ENCODE peak calls at places on chromosomes 6 and 20, in eight cellular contexts. E is neural progenitor cell, Y is SK-N-SH, V is GM23338, R is OCI-LY7, I is HCT116, K is GM23248, C is hepatocyte. Q is an unnamed sample.

GRCh38 chr6:102848796-102849195 is 1455.3 kb downstream of the GRIK2 start:
- DNase-seq in R (no peak), K (no peak), I (no peak), Y (no peak), E (no peak), V (no peak), C (no peak), Q (peak)

GRCh38 chr6:144185133-144185836 is 35.0 kb downstream of the STX11 start:
- DNase-seq in I (no peak), Y (no peak), E (no peak), R (no peak), V (no peak), C (no peak), K (peak), Q (peak)

GRCh38 chr20:13736792-13737191 is 47.9 kb downstream of the ESF1 start:
- DNase-seq in E (no peak), I (no peak), C (no peak), V (no peak), Y (no peak), K (peak), R (no peak), Q (no peak)

GRCh38 chr6:4360920-4361319 is 225.5 kb upstream of the ECI2 start:
- DNase-seq in K (no peak), I (no peak), C (no peak), R (no peak), V (no peak), E (no peak), Y (no peak), Q (no peak)

GRCh38 chr6:87667032-87667431 is 35.0 kb downstream of the AKIRIN2 start:
- DNase-seq in K (no peak), V (no peak), E (no peak), I (no peak), C (no peak), R (no peak), Y (no peak), Q (no peak)

GRCh38 chr6:25296217-25296905 is 17.2 kb downstream of the CARMIL1 start:
- DNase-seq in Y (no peak), K (no peak), V (no peak), R (peak), C (no peak), I (no peak), E (no peak), Q (no peak)

GRCh38 chr6:3001773-3002293 is 2.1 kb downstream of the NQO2 start:
- DNase-seq in V (peak), I (peak), Y (no peak), C (peak), E (peak), R (peak), K (peak), Q (peak)

GRCh38 chr6:57305112-57305511 is 12.3 kb upstream of the PRIM2 start:
- DNase-seq in C (no peak), I (no peak), K (peak), Y (no peak), E (no peak), V (no peak), R (no peak), Q (no peak)

GRCh38 chr20:63315240-63315981 is 22.4 kb downstream of the COL20A1 start:
- DNase-seq in K (no peak), I (no peak), C (no peak), V (no peak), Y (no peak), E (no peak), R (no peak), Q (no peak)

GRCh38 chr6:97394160-97394748 is 111.2 kb upstream of the MMS22L start:
- DNase-seq in V (peak), I (peak), E (peak), Y (peak), K (peak), R (peak), C (peak), Q (peak)

GRCh38 chr6:43313813-43314212 is 5.2 kb upstream of the CRIP3 start:
- DNase-seq in E (no peak), C (no peak), Y (no peak), I (no peak), K (no peak), V (no peak), R (peak), Q (no peak)

GRCh38 chr20:1333462-1334369 is 4.8 kb upstream of the SDCBP2 start:
- DNase-seq in I (no peak), C (no peak), Y (no peak), K (no peak), R (no peak), V (no peak), E (no peak), Q (no peak)

GRCh38 chr6:121873595-121873994 is 438.1 kb downstream of the GJA1 start:
- DNase-seq in E (no peak), K (no peak), Y (no peak), V (no peak), C (peak), R (no peak), I (no peak), Q (no peak)

GRCh38 chr6:75602164-75602896 is 650 bp downstream of the SENP6 start:
- DNase-seq in I (peak), Y (peak), V (peak), E (peak), K (peak), C (peak), R (peak), Q (no peak)

GRCh38 chr6:42271834-42272805 is 54.5 kb upstream of the MRPS10 start:
- DNase-seq in K (no peak), I (no peak), R (no peak), V (no peak), E (no peak), C (no peak), Y (no peak), Q (no peak)

GRCh38 chr6:160069459-160069858 is 52.2 kb upstream of the SLC22A1 start:
- DNase-seq in I (no peak), E (no peak), R (no peak), C (no peak), Y (no peak), V (no peak), K (no peak), Q (no peak)

GRCh38 chr6:165848099-165848461 is 185.0 kb upstream of the PDE10A start:
- DNase-seq in V (peak), Y (no peak), K (no peak), I (no peak), C (no peak), R (no peak), E (no peak), Q (no peak)

GRCh38 chr20:329851-330232 is 4.5 kb downstream of the SOX12 start:
- DNase-seq in V (peak), R (no peak), I (no peak), C (no peak), K (no peak), E (no peak), Y (no peak), Q (no peak)

GRCh38 chr20:13492001-13492480 is 146.7 kb downstream of the TASP1 start:
- DNase-seq in K (peak), I (no peak), R (no peak), Y (no peak), V (peak), C (peak), E (peak), Q (peak)

GRCh38 chr6:31922942-31923341 is 4.6 kb upstream of the C2 start:
- DNase-seq in I (peak), R (peak), Y (no peak), V (peak), C (no peak), K (no peak), E (peak), Q (peak)

GRCh38 chr6:17054647-17055046 is 47.2 kb upstream of the STMND1 start:
- DNase-seq in R (no peak), K (no peak), C (no peak), V (no peak), I (no peak), E (no peak), Y (no peak), Q (peak)

GRCh38 chr6:45589367-45589766 is 211.6 kb upstream of the SUPT3H start:
- DNase-seq in C (no peak), Y (no peak), E (no peak), R (no peak), V (no peak), K (no peak), I (no peak), Q (peak)

GRCh38 chr6:45590225-45590624 is 212.5 kb upstream of the SUPT3H start:
- DNase-seq in R (no peak), E (no peak), Y (no peak), C (peak), K (peak), I (no peak), V (no peak), Q (peak)

GRCh38 chr6:45591306-45591705 is 213.6 kb upstream of the SUPT3H start:
- DNase-seq in Y (no peak), I (no peak), K (peak), V (no peak), C (no peak), R (no peak), E (no peak), Q (peak)

GRCh38 chr6:45591816-45592359 is 214.2 kb upstream of the SUPT3H start:
- DNase-seq in K (no peak), R (no peak), V (no peak), Y (no peak), C (no peak), E (no peak), I (no peak), Q (no peak)

DNA sequence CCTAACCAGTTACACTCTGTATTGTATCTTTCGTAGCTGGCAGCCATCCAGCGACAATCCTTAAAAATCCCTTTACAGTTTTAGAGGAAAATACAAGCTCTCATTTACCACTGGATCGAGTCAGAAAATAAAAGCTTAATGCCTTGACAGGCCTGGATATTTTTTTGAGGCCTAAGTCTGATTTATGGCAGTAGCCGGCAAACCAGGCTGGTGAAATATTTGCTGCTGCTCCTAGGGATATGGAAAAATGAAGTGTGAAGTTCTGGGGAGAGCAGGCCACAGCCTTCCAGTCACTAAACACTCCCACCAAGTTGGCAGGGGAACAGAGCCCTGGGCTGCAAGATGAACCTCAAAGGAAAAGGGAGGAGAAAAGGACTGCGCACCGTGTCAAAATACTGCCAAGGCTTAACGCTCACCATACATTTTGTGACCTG is 213.0 kb upstream of the SUPT3H start:
- DNase-seq in E (no peak), I (no peak), R (no peak), V (no peak), K (no peak), Y (no peak), C (peak), Q (peak)
- TF ChIP-seq EZH2phosphoT487 in E (no peak), I (no peak), R (no peak), V (no peak), K (no peak), Y (no peak), C (no peak), Q (no peak)

DNA sequence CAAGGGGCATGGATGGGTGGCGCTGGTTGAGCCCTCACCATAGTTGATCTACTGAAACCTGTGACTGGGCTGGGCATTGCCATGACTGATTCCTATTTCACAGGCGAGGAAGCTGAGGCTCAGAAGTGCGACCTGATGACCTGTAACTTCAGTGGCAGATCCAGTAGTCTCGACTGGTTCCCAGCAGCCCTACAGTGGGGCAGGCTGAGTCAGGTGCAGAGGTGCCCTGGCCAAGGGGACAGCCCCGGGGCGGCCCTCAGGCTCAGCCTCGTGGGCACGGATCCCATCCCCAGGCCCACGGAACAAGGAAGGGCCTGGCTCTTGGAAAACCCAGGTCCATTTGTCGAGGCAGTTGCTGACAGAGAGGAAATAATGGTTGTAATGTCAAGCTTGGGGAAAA is 283.0 kb downstream of the CDH4 start:
- DNase-seq in K (no peak), R (no peak), I (no peak), C (no peak), V (no peak), Y (no peak), E (no peak), Q (no peak)
- H2AFZ ChIP-seq in K (no peak), R (no peak), I (no peak), C (no peak), V (no peak), Y (no peak), E (no peak), Q (no peak)

GRCh38 chr6:53530780-53531386 is 14.0 kb downstream of the GCLC start:
- DNase-seq in V (no peak), C (no peak), R (no peak), I (no peak), Y (no peak), E (no peak), K (no peak), Q (no peak)

GRCh38 chr6:53529324-53530036 is 15.4 kb downstream of the GCLC start:
- DNase-seq in K (peak), Y (no peak), R (no peak), V (peak), C (no peak), I (no peak), E (peak), Q (no peak)

GRCh38 chr6:53530346-53530745 is 14.6 kb downstream of the GCLC start:
- DNase-seq in Y (no peak), E (peak), R (no peak), K (peak), V (peak), I (no peak), C (peak), Q (no peak)

GRCh38 chr6:53532942-53533341 is 12.0 kb downstream of the GCLC start:
- DNase-seq in I (no peak), E (no peak), K (no peak), V (no peak), Y (no peak), C (no peak), R (no peak), Q (no peak)

GRCh38 chr6:53532061-53532797 is 12.7 kb downstream of the GCLC start:
- DNase-seq in Y (no peak), C (no peak), K (no peak), E (no peak), R (no peak), V (no peak), I (no peak), Q (no peak)
- H3K4me3 ChIP-seq in Y (no peak), C (no peak), K (no peak), E (no peak), R (no peak), V (no peak), I (no peak), Q (no peak)

DNA sequence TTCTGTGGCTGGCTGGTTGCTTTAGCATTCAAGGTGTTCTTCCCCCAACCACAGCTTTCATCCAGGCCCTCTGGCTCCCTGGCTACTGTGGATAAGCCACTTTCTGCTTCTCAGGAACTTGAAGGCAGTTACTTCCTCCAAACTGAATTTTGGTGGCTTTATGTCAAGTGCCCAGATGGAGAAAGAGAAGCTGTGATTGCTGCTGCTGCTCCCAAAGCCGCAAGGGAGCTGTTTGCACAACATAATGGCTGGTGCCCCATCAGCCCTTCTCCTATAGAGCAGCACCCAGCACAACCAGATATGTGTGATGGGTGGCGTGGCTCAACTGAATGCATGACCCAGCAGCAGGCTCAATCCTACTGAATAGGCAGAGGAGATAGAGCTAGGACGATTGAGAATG is 465.2 kb downstream of the MAFB start:
- DNase-seq in V (no peak), E (no peak), I (no peak), C (no peak), K (no peak), R (no peak), Y (no peak), Q (no peak)
- TF ChIP-seq EZH2phosphoT487 in V (no peak), E (no peak), I (no peak), C (no peak), K (no peak), R (no peak), Y (no peak), Q (no peak)

GRCh38 chr20:53876470-53876869 is 193.9 kb downstream of the BCAS1 start:
- DNase-seq in I (no peak), C (no peak), E (no peak), K (no peak), V (no peak), Y (no peak), R (no peak), Q (no peak)
- H2AFZ ChIP-seq in I (no peak), C (no peak), E (no peak), K (no peak), V (peak), Y (no peak), R (no peak), Q (no peak)

DNA sequence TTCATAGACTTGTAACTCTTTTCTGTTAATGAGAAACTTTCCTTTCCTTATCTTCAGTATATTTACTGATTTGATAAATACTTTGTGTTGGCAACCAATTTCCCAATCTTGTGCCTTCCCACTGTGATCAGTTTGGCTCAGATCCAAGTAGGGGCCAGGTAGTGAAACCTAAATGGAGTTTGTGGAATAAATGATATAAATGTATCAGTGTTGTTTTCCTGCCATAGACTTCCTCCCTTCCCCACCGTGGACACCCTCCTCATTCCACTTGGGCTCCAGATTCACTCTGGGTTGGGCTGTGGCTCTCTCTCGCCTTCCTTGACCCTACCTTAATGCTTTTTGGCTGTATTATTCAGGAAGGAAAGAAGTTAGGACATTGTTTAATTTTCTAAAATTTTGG is 1.3 kb downstream of the ZKSCAN3 start:
- DNase-seq in I (no peak), R (no peak), E (no peak), Y (no peak), C (peak), V (no peak), K (no peak), Q (no peak)
- H3K4me3 ChIP-seq in I (peak), R (peak), E (peak), Y (peak), C (no peak), V (peak), K (peak), Q (peak)

GRCh38 chr6:130203370-130203769 is 19.4 kb downstream of the SAMD3 start:
- DNase-seq in Y (no peak), E (no peak), C (no peak), K (no peak), R (no peak), I (no peak), V (no peak), Q (no peak)

GRCh38 chr6:130206474-130206873 is 16.3 kb downstream of the SAMD3 start:
- DNase-seq in E (no peak), K (no peak), I (no peak), Y (no peak), V (no peak), R (no peak), C (no peak), Q (no peak)

GRCh38 chr6:130202782-130203181 is 20.0 kb downstream of the SAMD3 start:
- DNase-seq in E (no peak), R (no peak), Y (no peak), C (no peak), K (no peak), I (no peak), V (peak), Q (no peak)

GRCh38 chr6:130207979-130208649 is 14.6 kb downstream of the SAMD3 start:
- DNase-seq in C (no peak), R (no peak), I (no peak), Y (no peak), K (no peak), E (no peak), V (no peak), Q (no peak)

GRCh38 chr6:130204322-130204721 is 18.4 kb downstream of the SAMD3 start:
- DNase-seq in E (no peak), V (no peak), R (no peak), C (no peak), I (no peak), Y (no peak), K (no peak), Q (no peak)
- TF ChIP-seq EZH2phosphoT487 in E (no peak), V (no peak), R (no peak), C (no peak), I (no peak), Y (no peak), K (no peak), Q (no peak)

GRCh38 chr6:36129889-36130671 is at the start of gene MAPK13:
- DNase-seq in E (peak), K (peak), I (no peak), V (peak), R (no peak), C (peak), Y (no peak), Q (peak)

GRCh38 chr6:36130672-36131516 is 581 bp downstream of the MAPK13 start:
- DNase-seq in E (peak), K (peak), R (no peak), V (peak), I (peak), Y (no peak), C (peak), Q (peak)

GRCh38 chr6:36132221-36132895 is 2.0 kb downstream of the MAPK13 start:
- DNase-seq in C (no peak), E (no peak), Y (no peak), R (no peak), K (no peak), V (no peak), I (no peak), Q (no peak)

GRCh38 chr6:36133148-36133547 is 2.8 kb downstream of the MAPK13 start:
- DNase-seq in E (no peak), C (no peak), I (no peak), V (no peak), R (no peak), K (no peak), Y (no peak), Q (no peak)

DNA sequence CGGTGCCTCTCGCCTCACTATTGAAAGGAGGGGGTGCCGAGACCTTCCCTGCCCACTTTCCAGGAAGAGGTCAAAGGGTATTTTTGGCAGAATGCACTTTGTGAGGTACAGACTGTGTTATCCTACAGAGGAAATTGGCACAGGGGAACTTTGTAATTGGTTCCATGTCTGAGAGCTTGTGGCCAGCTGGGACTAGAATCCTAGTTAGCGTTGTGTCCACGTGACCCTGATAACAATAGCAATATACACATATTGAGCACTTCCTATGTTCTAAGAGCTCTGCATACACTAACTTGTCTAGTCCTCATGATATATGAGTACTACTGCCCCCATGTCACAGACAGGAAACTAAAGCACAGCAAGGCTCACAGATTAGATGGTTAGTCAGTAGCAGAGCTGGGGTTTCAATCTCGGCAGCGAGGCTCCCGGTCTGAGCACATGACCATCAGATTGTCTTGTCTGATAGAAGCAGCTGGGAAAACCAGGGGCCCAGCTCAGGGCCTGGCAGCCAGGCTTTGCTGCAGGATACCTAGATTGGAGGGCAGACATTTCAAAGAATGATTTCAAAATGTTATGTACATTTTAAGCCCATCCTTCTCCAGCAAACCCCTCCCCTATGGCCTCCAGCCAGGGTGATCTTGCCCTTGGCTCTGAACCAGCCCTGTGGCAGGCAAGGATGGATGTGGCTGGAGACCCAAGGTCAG is 1.4 kb downstream of the MAPK13 start:
- DNase-seq in K (peak), Y (peak), I (no peak), R (peak), E (no peak), V (no peak), C (peak), Q (peak)
- H2AFZ ChIP-seq in K (peak), Y (peak), I (no peak), R (peak), E (no peak), V (peak), C (peak), Q (peak)